ENCODE peak calls at places on chromosome 18, in ten cellular contexts. I is cardiac muscle cell, G is IMR-90, C is left ventricle myocardium inferior, L is heart left ventricle, K is tibial artery, U is HepG2, D is HFF-Myc, S is GM06990, O is type B pancreatic cell. E is an unnamed sample.

GRCh38 chr18:77099501-77100370 is 32.8 kb downstream of the MBP start:
- DNase-seq in C (no peak), O (no peak), S (peak; percentile 37), I (no peak), K (no peak), L (no peak), G (no peak), D (no peak), U (no peak), E (no peak)

GRCh38 chr18:23723121-23723520 is 33.9 kb downstream of the LAMA3 start:
- DNase-seq in G (peak; percentile 69), L (no peak), I (no peak), O (no peak), U (no peak), K (no peak), D (no peak), C (no peak), S (no peak), E (no peak)

GRCh38 chr18:47244041-47244440 is 7.4 kb downstream of the SKOR2 start:
- DNase-seq in I (no peak), G (no peak), K (no peak), L (no peak), O (no peak), C (no peak), D (no peak), U (no peak), S (no peak), E (no peak)

GRCh38 chr18:24103622-24104021 is 35.2 kb upstream of the CABYR start:
- DNase-seq in C (no peak), S (no peak), D (no peak), K (no peak), L (no peak), O (no peak), I (no peak), G (peak; percentile 11), U (no peak), E (no peak)

GRCh38 chr18:31275722-31276463 is 42.1 kb upstream of the DSG1 start:
- DNase-seq in K (no peak), C (no peak), U (no peak), L (no peak), S (no peak), G (no peak), O (no peak), D (no peak), I (no peak), E (no peak)

GRCh38 chr18:45576906-45577305 is 38.4 kb upstream of the SLC14A2 start:
- DNase-seq in D (no peak), O (no peak), G (no peak), S (no peak), K (no peak), I (no peak), U (no peak), C (no peak), L (no peak), E (no peak)

GRCh38 chr18:51427012-51427411 is 229.5 kb upstream of the MEX3C start:
- DNase-seq in C (no peak), K (no peak), S (no peak), D (no peak), O (no peak), U (no peak), G (no peak), I (no peak), L (no peak), E (no peak)

GRCh38 chr18:49924293-49924983 is 111.1 kb upstream of the ACAA2 start:
- DNase-seq in I (no peak), C (no peak), K (no peak), G (no peak), D (no peak), L (no peak), S (no peak), O (no peak), U (no peak), E (no peak)

GRCh38 chr18:68713131-68713530 is 1.8 kb downstream of the TMX3 start:
- DNase-seq in I (no peak), G (no peak), D (no peak), C (no peak), S (no peak), O (no peak), U (no peak), L (no peak), K (no peak), E (no peak)

GRCh38 chr18:78659748-78660147 is 319.9 kb upstream of the SALL3 start:
- DNase-seq in K (no peak), L (no peak), U (no peak), D (no peak), O (no peak), C (no peak), G (no peak), S (no peak), I (peak; percentile 43), E (peak; percentile 64)
- TF ChIP-seq CTCF in K (no peak), L (peak; percentile 15), U (peak; percentile 78), D (no peak), O (peak; percentile 72), C (peak; percentile 50), G (no peak), S (no peak), I (no peak), E (peak; percentile 50)

DNA sequence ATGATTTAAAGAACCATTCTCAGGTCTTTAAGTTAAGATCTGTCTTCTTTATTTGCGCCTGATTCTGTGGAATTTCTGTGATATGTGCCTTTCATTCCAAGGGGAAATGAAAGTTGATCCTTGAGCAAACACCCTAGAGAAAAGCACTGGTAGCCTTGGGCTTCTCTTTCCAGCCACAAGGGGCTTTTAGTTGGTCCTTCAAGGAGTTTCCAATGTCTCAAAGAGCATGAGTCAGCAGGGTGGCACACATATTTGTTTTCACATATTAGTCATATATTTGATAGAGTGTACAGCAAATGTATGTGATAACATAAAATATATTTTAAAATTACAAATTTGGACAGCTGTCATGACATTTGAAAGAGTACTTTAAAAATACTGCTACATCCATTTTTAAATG is 339.5 kb downstream of the TXNL1 start:
- DNase-seq in K (no peak), D (no peak), L (no peak), C (no peak), U (no peak), O (no peak), G (peak; percentile 62), I (no peak), S (no peak), E (no peak)
- TF ChIP-seq CTCF in K (no peak), D (peak; percentile 37), L (no peak), C (no peak), U (no peak), O (peak; percentile 52), G (peak; percentile 42), I (peak; percentile 32), S (no peak), E (no peak)

DNA sequence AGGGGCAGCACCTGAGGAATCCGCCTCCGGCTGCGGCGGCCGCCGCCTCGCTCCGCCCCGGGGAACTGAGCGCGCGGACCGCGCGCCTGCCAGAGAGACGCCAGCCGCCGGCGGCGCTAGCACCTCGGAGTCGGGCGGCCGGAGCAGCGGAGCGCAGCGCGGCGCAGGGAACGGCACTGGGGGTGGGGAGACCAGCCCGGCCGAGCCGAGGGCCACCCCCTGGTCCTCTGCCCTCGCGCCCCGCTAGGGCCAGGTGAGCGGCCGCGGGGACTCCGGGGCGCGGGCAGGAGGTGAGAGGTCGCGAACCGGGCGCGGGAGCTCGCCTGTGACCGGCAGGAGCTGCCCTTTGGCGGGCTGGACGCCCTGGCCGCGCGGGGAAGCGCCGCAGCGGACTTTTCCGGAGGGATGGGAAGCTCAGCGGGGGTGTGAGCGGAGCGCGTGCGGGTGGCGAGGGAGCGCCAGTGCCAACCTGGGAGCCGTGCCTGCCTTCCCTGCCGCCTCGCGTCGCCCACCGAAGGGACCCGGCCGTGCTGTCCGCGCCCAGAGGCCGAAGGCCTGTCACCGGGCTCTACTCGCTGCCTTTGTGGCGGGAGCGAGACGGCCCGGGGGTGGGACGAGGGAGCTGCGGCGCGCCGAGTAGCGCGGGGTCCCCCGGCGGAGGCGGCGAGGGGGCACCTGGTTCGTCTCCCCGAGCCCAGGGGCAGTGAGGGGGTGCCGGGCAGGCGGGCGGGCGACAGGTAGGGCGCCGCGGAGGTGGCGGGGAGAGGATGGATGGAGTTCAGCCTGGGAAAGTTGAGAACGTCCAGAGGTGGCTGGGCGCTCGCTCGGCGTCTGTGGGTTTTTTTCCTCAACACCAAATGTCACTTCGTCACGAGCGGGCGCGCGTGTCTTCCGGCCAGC is at the start of gene GREB1L:
- DNase-seq in S (peak; percentile 14), C (peak; percentile 61), D (no peak), O (peak; percentile 83), L (peak; percentile 70), G (no peak), U (peak; percentile 16), K (no peak), I (peak; percentile 87), E (peak; percentile 86)
- TF ChIP-seq CTCF in S (no peak), C (peak; percentile 57), D (no peak), O (peak; percentile 60), L (peak; percentile 31), G (peak; percentile 11), U (peak; percentile 56), K (peak; percentile 11), I (no peak), E (peak; percentile 22)

DNA sequence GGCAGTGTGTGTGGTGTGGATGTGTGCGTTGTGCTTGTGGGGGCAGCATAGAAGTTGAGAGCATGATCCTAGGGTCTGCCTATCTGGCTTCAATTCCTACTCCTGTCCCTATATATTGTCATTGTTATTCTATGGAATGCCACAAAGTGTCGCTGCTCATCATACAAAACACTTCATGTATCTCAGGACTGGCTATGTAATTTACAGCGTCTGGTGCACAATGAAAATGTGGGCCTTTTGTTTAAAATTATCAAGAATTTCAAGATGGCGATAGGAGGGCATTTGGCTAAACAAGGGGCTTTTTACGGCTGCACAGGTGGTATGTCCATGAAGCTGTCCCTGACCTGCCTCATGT is 3.4 kb downstream of the SERPINB2 start:
- DNase-seq in C (no peak), G (peak; percentile 18), K (no peak), S (no peak), D (no peak), L (no peak), U (peak; percentile 51), I (no peak), O (no peak), E (no peak)
- TF ChIP-seq CTCF in C (no peak), G (peak; percentile 14), K (no peak), S (peak; percentile 27), D (no peak), L (no peak), U (peak; percentile 63), I (peak; percentile 13), O (no peak), E (no peak)

GRCh38 chr18:10787293-10787901 is 261.6 kb downstream of the NAPG start:
- DNase-seq in U (peak; percentile 73), O (no peak), G (peak; percentile 80), S (peak; percentile 45), D (peak; percentile 33), C (peak; percentile 64), I (peak; percentile 87), K (peak; percentile 84), L (peak; percentile 83), E (peak; percentile 88)
- TF ChIP-seq CTCF in U (peak; percentile 76), O (peak; percentile 87), G (peak; percentile 84), S (peak; percentile 93), D (peak; percentile 94), C (peak; percentile 80), I (peak; percentile 96), K (peak; percentile 25), L (peak; percentile 58), E (peak; percentile 94)

GRCh38 chr18:11728247-11728646 is 39.2 kb downstream of the GNAL start:
- DNase-seq in C (no peak), G (no peak), L (no peak), S (no peak), U (peak; percentile 14), K (no peak), D (peak; percentile 6), O (no peak), I (peak; percentile 51), E (no peak)
- TF ChIP-seq CTCF in C (peak; percentile 25), G (no peak), L (no peak), S (peak; percentile 27), U (peak; percentile 38), K (no peak), D (no peak), O (peak; percentile 38), I (peak; percentile 27), E (no peak)

GRCh38 chr18:59697236-59697932 is at the start of gene CCBE1:
- DNase-seq in C (peak; percentile 60), G (peak; percentile 71), S (peak; percentile 53), O (peak; percentile 92), D (no peak), U (no peak), K (no peak), I (peak; percentile 77), L (peak; percentile 77), E (peak; percentile 92)
- TF ChIP-seq CTCF in C (peak; percentile 83), G (peak; percentile 82), S (peak; percentile 97), O (peak; percentile 97), D (peak; percentile 97), U (peak; percentile 66), K (peak; percentile 46), I (peak; percentile 95), L (peak; percentile 81), E (peak; percentile 99)

E was measured in glutamatergic neuron.